ENCODE peak calls at places on chromosomes 1 and 21, in seven cellular contexts. Q is HCT116, Y is GM23248, G is IMR-90, W is GM23338, K is MM.1S, F is neural progenitor cell. T is an unnamed sample. For H4K20me1, the result is how much of the 10 kb centered on the place peaks cover.

GRCh38 chr1:184804220-184804619 is 49.6 kb upstream of the EDEM3 start:
- DNase-seq in Q (no peak), Y (no peak), G (no peak), W (no peak), K (no peak), F (no peak), T (no peak)

GRCh38 chr21:42218836-42219605 is at the start of gene ABCG1:
- DNase-seq in Q (no peak), Y (peak), G (peak), W (peak), K (peak), F (peak), T (peak)

GRCh38 chr1:198959032-198959431 is 320.2 kb downstream of the PTPRC start:
- DNase-seq in Q (no peak), Y (no peak), G (no peak), W (no peak), K (no peak), F (no peak), T (no peak)

GRCh38 chr1:228101994-228102790 is 933 bp downstream of the C1orf35 start:
- DNase-seq in Q (no peak), Y (peak), G (no peak), W (peak), K (peak), F (peak), T (peak)

GRCh38 chr1:246687002-246687401 is 37.2 kb upstream of the SCCPDH start:
- DNase-seq in Q (no peak), Y (no peak), G (no peak), W (peak), K (no peak), F (peak), T (no peak)

GRCh38 chr21:17612023-17612564 is 607 bp downstream of the BTG3 start:
- DNase-seq in Q (no peak), Y (peak), G (peak), W (peak), K (peak), F (no peak), T (peak)

GRCh38 chr1:94668528-94668927 is 127.0 kb upstream of the F3 start:
- DNase-seq in Q (no peak), Y (no peak), G (no peak), W (peak), K (no peak), F (no peak), T (no peak)

GRCh38 chr21:37155216-37155615 is 82.2 kb downstream of the TTC3 start:
- DNase-seq in Q (no peak), Y (no peak), G (peak), W (peak), K (no peak), F (no peak), T (no peak)

GRCh38 chr1:221908573-221908972 is 166.7 kb upstream of the DUSP10 start:
- DNase-seq in Q (no peak), Y (no peak), G (no peak), W (no peak), K (no peak), F (peak), T (no peak)

GRCh38 chr1:150022357-150022756 is 11.8 kb upstream of the OTUD7B start:
- DNase-seq in Q (no peak), Y (no peak), G (no peak), W (peak), K (no peak), F (no peak), T (no peak)

GRCh38 chr1:156886583-156887302 is 6.8 kb upstream of the PEAR1 start:
- DNase-seq in Q (no peak), Y (no peak), G (no peak), W (no peak), K (no peak), F (no peak), T (no peak)

GRCh38 chr1:188023206-188023605 is 1194.5 kb downstream of the PLA2G4A start:
- DNase-seq in Q (no peak), Y (peak), G (peak), W (no peak), K (no peak), F (no peak), T (no peak)

GRCh38 chr21:34807146-34807880 is 138.5 kb downstream of the CLIC6 start:
- DNase-seq in Q (no peak), Y (peak), G (peak), W (no peak), K (no peak), F (no peak), T (peak)

GRCh38 chr1:225498539-225499135 is 70.8 kb upstream of the LBR start:
- DNase-seq in Q (no peak), Y (peak), G (peak), W (no peak), K (no peak), F (no peak), T (no peak)

GRCh38 chr1:30636621-30637020 is 86.8 kb downstream of the MATN1 start:
- DNase-seq in Q (no peak), Y (no peak), G (no peak), W (no peak), K (no peak), F (no peak), T (no peak)

GRCh38 chr1:174659823-174660222 is 212.1 kb downstream of the GPR52 start:
- DNase-seq in Q (peak), Y (peak), G (peak), W (no peak), K (no peak), F (no peak), T (peak)

GRCh38 chr1:12424150-12424549 is 193.9 kb downstream of the DHRS3 start:
- DNase-seq in Q (no peak), Y (peak), G (peak), W (no peak), K (no peak), F (no peak), T (no peak)

GRCh38 chr1:185668013-185668412 is 66.2 kb upstream of the HMCN1 start:
- DNase-seq in Q (no peak), Y (no peak), G (no peak), W (no peak), K (no peak), F (no peak), T (no peak)

GRCh38 chr1:155173478-155174333 is at the start of gene TRIM46:
- DNase-seq in Q (no peak), Y (peak), G (peak), W (peak), K (no peak), F (peak), T (peak)

GRCh38 chr1:34786521-34787325 is 5.7 kb downstream of the GJB3 start:
- DNase-seq in Q (no peak), Y (peak), G (peak), W (peak), K (peak), F (peak), T (peak)

GRCh38 chr1:214123061-214123784 is 135.4 kb downstream of the PROX1 start:
- DNase-seq in Q (peak), Y (peak), G (peak), W (peak), K (peak), F (peak), T (peak)

GRCh38 chr1:6513296-6513928 is 21.9 kb upstream of the PLEKHG5 start:
- DNase-seq in Q (no peak), Y (no peak), G (no peak), W (no peak), K (peak), F (no peak), T (peak)

GRCh38 chr1:202210370-202210769 is 16.8 kb downstream of the LGR6 start:
- DNase-seq in Q (no peak), Y (peak), G (peak), W (peak), K (no peak), F (peak), T (no peak)

GRCh38 chr1:116498789-116499628 is 71.8 kb downstream of the CD58 start:
- DNase-seq in Q (peak), Y (peak), G (peak), W (peak), K (no peak), F (peak), T (peak)

GRCh38 chr1:14120895-14121294 is 420.9 kb downstream of the PRDM2 start:
- DNase-seq in Q (no peak), Y (peak), G (no peak), W (no peak), K (no peak), F (no peak), T (no peak)

GRCh38 chr1:201072922-201073321 is 39.3 kb downstream of the CACNA1S start:
- DNase-seq in Q (no peak), Y (no peak), G (no peak), W (no peak), K (no peak), F (no peak), T (no peak)

GRCh38 chr1:21669287-21670058 is at the start of gene RAP1GAP:
- DNase-seq in Q (no peak), Y (peak), G (no peak), W (peak), K (no peak), F (peak), T (no peak)

GRCh38 chr1:21861602-21862429 is 49.8 kb downstream of the LDLRAD2 start:
- DNase-seq in Q (no peak), Y (peak), G (peak), W (no peak), K (no peak), F (no peak), T (peak)

GRCh38 chr1:91608876-91609275 is 108.2 kb downstream of the CDC7 start:
- DNase-seq in Q (no peak), Y (peak), G (peak), W (no peak), K (no peak), F (no peak), T (no peak)

GRCh38 chr1:205648212-205648910 is 16.6 kb upstream of the ELK4 start:
- DNase-seq in Q (no peak), Y (no peak), G (peak), W (no peak), K (no peak), F (peak), T (no peak)

GRCh38 chr1:38605091-38605490 is 254.5 kb downstream of the RRAGC start:
- DNase-seq in Q (no peak), Y (no peak), G (no peak), W (no peak), K (no peak), F (no peak), T (no peak)

GRCh38 chr1:67441183-67441582 is 11.0 kb upstream of the SERBP1 start:
- DNase-seq in Q (no peak), Y (peak), G (peak), W (no peak), K (peak), F (no peak), T (no peak)

GRCh38 chr1:40625076-40625475 is 40.4 kb downstream of the RIMS3 start:
- DNase-seq in Q (no peak), Y (peak), G (no peak), W (peak), K (no peak), F (peak), T (no peak)

GRCh38 chr1:161885013-161885412 is 118.9 kb downstream of the ATF6 start:
- DNase-seq in Q (no peak), Y (peak), G (peak), W (no peak), K (no peak), F (no peak), T (no peak)

GRCh38 chr1:160114085-160114484 is 1.5 kb upstream of the ATP1A2 start:
- DNase-seq in Q (no peak), Y (no peak), G (no peak), W (no peak), K (no peak), F (peak), T (no peak)
- H3K4me2 ChIP-seq in Q (no peak), Y (no peak), G (no peak), W (peak), K (no peak), F (peak), T (no peak)

GRCh38 chr1:224183591-224184312 is 712 bp downstream of the DEGS1 start:
- DNase-seq in Q (no peak), Y (peak), G (peak), W (peak), K (peak), F (peak), T (peak)
- H3K4me3 ChIP-seq in Q (peak), Y (peak), G (peak), W (peak), K (peak), F (peak), T (peak)

DNA sequence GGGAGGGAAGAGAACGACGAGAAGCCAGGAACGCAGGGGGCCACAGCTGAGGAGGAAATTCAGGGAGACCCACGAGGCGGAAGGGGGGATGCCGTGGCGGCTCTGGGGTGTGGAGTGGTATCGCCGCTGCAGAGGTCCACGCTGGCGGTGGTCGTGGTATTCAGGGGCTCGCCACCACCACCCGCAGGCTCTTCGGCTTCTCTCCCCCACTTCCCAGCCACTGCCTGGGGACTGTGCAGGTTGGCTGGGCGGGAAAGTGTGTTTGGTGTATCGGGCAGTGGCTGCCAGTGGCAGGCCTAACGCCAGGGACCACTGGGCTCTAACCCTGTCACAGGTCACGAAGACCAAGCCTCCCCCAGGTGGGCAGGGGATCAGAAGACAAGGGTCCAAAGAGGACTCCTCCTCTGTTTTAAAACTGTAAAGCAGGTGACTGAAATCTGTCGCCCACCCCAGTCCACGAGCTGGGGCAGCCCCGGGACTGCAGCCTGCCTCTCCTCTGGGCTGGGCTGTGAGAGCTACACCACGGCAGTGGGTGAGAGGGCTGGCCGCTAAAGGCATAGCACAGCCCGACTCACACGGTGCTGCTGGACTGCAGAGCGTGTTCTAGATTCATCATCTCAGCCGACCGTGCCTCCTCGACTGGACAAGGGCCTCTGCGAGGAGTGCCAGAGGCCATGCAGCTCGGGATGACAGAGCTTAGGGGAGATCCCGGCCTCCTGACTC is 30.9 kb downstream of the SLC66A1 start:
- DNase-seq in Q (no peak), Y (no peak), G (no peak), W (no peak), K (no peak), F (no peak), T (no peak)
- H4K20me1 ChIP-seq in Q (under half), Y (under half), G (under half), W (under half), K (under half), F (under half), T (under half)

DNA sequence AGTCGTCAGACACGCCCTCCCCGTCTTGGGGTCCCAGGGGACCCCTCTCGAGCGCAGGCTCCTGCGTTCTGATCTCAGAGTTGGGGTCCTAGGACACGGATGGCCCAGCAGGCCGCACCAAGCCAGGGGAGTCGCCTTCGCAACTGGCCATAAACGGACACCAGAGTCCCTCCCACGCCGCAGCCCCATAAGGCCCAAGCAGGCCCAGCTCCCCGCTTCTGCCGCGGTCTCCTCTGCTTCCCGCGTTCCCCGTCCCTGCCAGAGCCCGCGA is 633 bp downstream of the DMRTA2 start:
- DNase-seq in Q (no peak), Y (no peak), G (no peak), W (no peak), K (no peak), F (no peak), T (no peak)
- H3K4me2 ChIP-seq in Q (no peak), Y (no peak), G (no peak), W (peak), K (no peak), F (peak), T (no peak)

GRCh38 chr1:169426174-169426716 is 1.0 kb downstream of the CCDC181 start:
- DNase-seq in Q (no peak), Y (no peak), G (no peak), W (no peak), K (no peak), F (no peak), T (no peak)
- H3K4me3 ChIP-seq in Q (no peak), Y (no peak), G (no peak), W (peak), K (no peak), F (peak), T (no peak)

GRCh38 chr1:31937300-31938183 is 626 bp downstream of the PTP4A2 start:
- DNase-seq in Q (no peak), Y (peak), G (peak), W (peak), K (peak), F (peak), T (peak)

GRCh38 chr1:31938184-31938975 is at the start of gene PTP4A2:
- DNase-seq in Q (peak), Y (peak), G (peak), W (peak), K (peak), F (peak), T (peak)

GRCh38 chr1:31934706-31935629 is 3.2 kb downstream of the PTP4A2 start:
- DNase-seq in Q (no peak), Y (peak), G (peak), W (no peak), K (no peak), F (peak), T (no peak)

GRCh38 chr1:31936278-31936965 is 1.7 kb downstream of the PTP4A2 start:
- DNase-seq in Q (no peak), Y (peak), G (peak), W (no peak), K (peak), F (no peak), T (no peak)

DNA sequence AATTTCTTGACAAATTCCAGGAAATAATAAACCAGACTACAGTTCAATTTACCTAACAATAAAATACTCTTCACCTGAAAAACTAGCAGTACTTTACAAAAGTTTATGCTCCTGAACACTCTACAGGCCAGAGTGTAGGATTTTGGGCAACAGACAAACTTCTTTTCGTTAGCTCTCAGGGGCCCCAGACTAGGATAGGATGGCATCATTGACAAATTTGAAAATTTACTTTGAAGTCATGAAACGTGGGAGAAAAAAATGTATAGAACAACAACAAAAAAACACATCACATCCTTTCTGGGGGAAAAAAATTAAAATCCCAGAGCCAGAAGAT is 1.2 kb downstream of the PTP4A2 start:
- DNase-seq in Q (no peak), Y (peak), G (no peak), W (no peak), K (no peak), F (no peak), T (no peak)
- H4K20me1 ChIP-seq in Q (under half), Y (under half), G (half or more), W (under half), K (half or more), F (half or more), T (under half)

GRCh38 chr1:197779921-197780320 is 4.6 kb upstream of the DENND1B start:
- DNase-seq in Q (no peak), Y (no peak), G (no peak), W (no peak), K (no peak), F (no peak), T (no peak)

GRCh38 chr1:197778326-197778922 is 3.1 kb upstream of the DENND1B start:
- DNase-seq in Q (no peak), Y (no peak), G (no peak), W (no peak), K (peak), F (no peak), T (no peak)

GRCh38 chr1:197783510-197783948 is 8.2 kb upstream of the DENND1B start:
- DNase-seq in Q (no peak), Y (peak), G (peak), W (no peak), K (no peak), F (no peak), T (peak)

GRCh38 chr1:197782719-197783328 is 7.5 kb upstream of the DENND1B start:
- DNase-seq in Q (no peak), Y (peak), G (no peak), W (no peak), K (no peak), F (no peak), T (no peak)

DNA sequence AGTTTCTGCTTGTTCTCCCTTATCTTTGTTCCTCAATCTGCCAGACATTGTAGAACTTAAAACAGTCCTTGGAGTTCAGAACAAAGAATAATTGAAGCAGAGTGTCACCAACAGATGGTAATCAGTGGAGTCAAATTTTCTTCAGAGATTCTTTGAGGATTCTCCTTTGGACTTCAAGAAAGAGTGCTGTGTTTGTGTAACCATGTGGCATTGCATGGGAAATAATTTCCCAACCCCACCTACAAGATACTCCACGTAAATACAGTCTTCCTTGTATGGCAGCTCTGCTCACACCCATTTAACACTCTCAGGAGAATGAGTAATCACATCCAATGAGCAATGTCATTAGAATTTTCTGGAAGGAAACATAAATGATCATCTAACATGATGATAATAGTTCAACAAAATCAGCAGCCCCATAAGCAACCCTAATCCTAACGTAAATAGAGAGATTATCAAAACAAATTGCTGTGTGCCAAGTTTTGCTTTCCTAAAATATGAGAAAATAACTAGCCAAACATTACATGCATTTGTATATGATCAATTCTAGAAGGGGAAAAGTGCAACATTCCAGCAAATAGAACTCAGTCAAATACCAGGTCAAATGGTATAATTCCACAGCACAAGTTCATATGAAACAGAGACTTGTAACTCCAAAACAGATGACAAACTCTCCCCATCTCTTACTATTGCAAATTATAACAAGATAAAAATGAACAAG is 6.9 kb upstream of the DENND1B start:
- DNase-seq in Q (no peak), Y (peak), G (peak), W (no peak), K (no peak), F (no peak), T (no peak)
- H3K4me2 ChIP-seq in Q (no peak), Y (peak), G (peak), W (no peak), K (no peak), F (no peak), T (peak)

GRCh38 chr1:177163844-177164379 is 600 bp downstream of the ASTN1 start:
- DNase-seq in Q (no peak), Y (no peak), G (no peak), W (peak), K (no peak), F (no peak), T (no peak)
- H3K4me3 ChIP-seq in Q (no peak), Y (peak), G (peak), W (peak), K (no peak), F (peak), T (no peak)